ENCODE peak calls at places on chromosomes 3 and 15, in six cellular contexts. One of them, this sample, is unnamed.

GRCh38 chr15:60790641-60791040 is 311.7 kb upstream of the ICE2 start:
- DNase-seq in cardiac muscle cell: no peak
- DNase-seq in EL: no peak
- DNase-seq in stomach: no peak
- DNase-seq in H9: no peak
- DNase-seq in activated CD4-positive, alpha-beta T cell treated with anti-CD3 and anti-CD28 coated beads, Interleukin-2, amount 10 ng/mL, durations not matched to agents 7 days and 5 days: no peak
- DNase-seq in this sample: no peak

GRCh38 chr15:44775923-44776322 is 39.6 kb downstream of the TRIM69 start:
- DNase-seq in stomach: no peak
- DNase-seq in H9: no peak
- DNase-seq in activated CD4-positive, alpha-beta T cell treated with anti-CD3 and anti-CD28 coated beads, Interleukin-2, amount 10 ng/mL, durations not matched to agents 7 days and 5 days: no peak
- DNase-seq in cardiac muscle cell: peak
- DNase-seq in EL: no peak
- DNase-seq in this sample: no peak

GRCh38 chr15:93072440-93073394 is 16.3 kb downstream of the RGMA start:
- DNase-seq in H9: peak
- DNase-seq in stomach: peak
- DNase-seq in activated CD4-positive, alpha-beta T cell treated with anti-CD3 and anti-CD28 coated beads, Interleukin-2, amount 10 ng/mL, durations not matched to agents 7 days and 5 days: no peak
- DNase-seq in cardiac muscle cell: peak
- DNase-seq in EL: peak
- DNase-seq in this sample: peak

GRCh38 chr3:134325722-134326121 is 48.5 kb downstream of the AMOTL2 start:
- DNase-seq in stomach: peak
- DNase-seq in EL: no peak
- DNase-seq in activated CD4-positive, alpha-beta T cell treated with anti-CD3 and anti-CD28 coated beads, Interleukin-2, amount 10 ng/mL, durations not matched to agents 7 days and 5 days: no peak
- DNase-seq in cardiac muscle cell: no peak
- DNase-seq in H9: peak
- DNase-seq in this sample: no peak

GRCh38 chr3:69442771-69443197 is 56.9 kb upstream of the FRMD4B start:
- DNase-seq in EL: no peak
- DNase-seq in activated CD4-positive, alpha-beta T cell treated with anti-CD3 and anti-CD28 coated beads, Interleukin-2, amount 10 ng/mL, durations not matched to agents 7 days and 5 days: no peak
- DNase-seq in H9: no peak
- DNase-seq in cardiac muscle cell: no peak
- DNase-seq in stomach: no peak
- DNase-seq in this sample: no peak

GRCh38 chr3:111812680-111813079 is 46.4 kb upstream of the PHLDB2 start:
- DNase-seq in stomach: no peak
- DNase-seq in H9: no peak
- DNase-seq in cardiac muscle cell: peak
- DNase-seq in activated CD4-positive, alpha-beta T cell treated with anti-CD3 and anti-CD28 coated beads, Interleukin-2, amount 10 ng/mL, durations not matched to agents 7 days and 5 days: no peak
- DNase-seq in EL: peak
- DNase-seq in this sample: no peak

GRCh38 chr3:188554404-188554803 is 400.4 kb downstream of the LPP start:
- DNase-seq in EL: peak
- DNase-seq in H9: no peak
- DNase-seq in cardiac muscle cell: no peak
- DNase-seq in stomach: no peak
- DNase-seq in activated CD4-positive, alpha-beta T cell treated with anti-CD3 and anti-CD28 coated beads, Interleukin-2, amount 10 ng/mL, durations not matched to agents 7 days and 5 days: no peak
- DNase-seq in this sample: no peak

GRCh38 chr15:28984421-28985375 is 98.9 kb downstream of the APBA2 start:
- DNase-seq in EL: peak
- DNase-seq in H9: no peak
- DNase-seq in activated CD4-positive, alpha-beta T cell treated with anti-CD3 and anti-CD28 coated beads, Interleukin-2, amount 10 ng/mL, durations not matched to agents 7 days and 5 days: no peak
- DNase-seq in cardiac muscle cell: peak
- DNase-seq in stomach: no peak
- DNase-seq in this sample: no peak

GRCh38 chr3:56205406-56205805 is 262.9 kb downstream of the ERC2 start:
- DNase-seq in H9: no peak
- DNase-seq in cardiac muscle cell: no peak
- DNase-seq in activated CD4-positive, alpha-beta T cell treated with anti-CD3 and anti-CD28 coated beads, Interleukin-2, amount 10 ng/mL, durations not matched to agents 7 days and 5 days: no peak
- DNase-seq in EL: no peak
- DNase-seq in stomach: no peak
- DNase-seq in this sample: no peak

GRCh38 chr3:15973930-15974329 is 176.2 kb upstream of the ANKRD28 start:
- DNase-seq in activated CD4-positive, alpha-beta T cell treated with anti-CD3 and anti-CD28 coated beads, Interleukin-2, amount 10 ng/mL, durations not matched to agents 7 days and 5 days: no peak
- DNase-seq in cardiac muscle cell: no peak
- DNase-seq in H9: no peak
- DNase-seq in stomach: no peak
- DNase-seq in EL: no peak
- DNase-seq in this sample: no peak

GRCh38 chr15:66854012-66854965 is 152.3 kb downstream of the SMAD6 start:
- DNase-seq in activated CD4-positive, alpha-beta T cell treated with anti-CD3 and anti-CD28 coated beads, Interleukin-2, amount 10 ng/mL, durations not matched to agents 7 days and 5 days: no peak
- DNase-seq in H9: peak
- DNase-seq in EL: no peak
- DNase-seq in stomach: peak
- DNase-seq in cardiac muscle cell: no peak
- DNase-seq in this sample: no peak

GRCh38 chr3:114644372-114644771 is 350.5 kb downstream of the TIGIT start:
- DNase-seq in H9: no peak
- DNase-seq in stomach: no peak
- DNase-seq in cardiac muscle cell: no peak
- DNase-seq in activated CD4-positive, alpha-beta T cell treated with anti-CD3 and anti-CD28 coated beads, Interleukin-2, amount 10 ng/mL, durations not matched to agents 7 days and 5 days: no peak
- DNase-seq in EL: no peak
- DNase-seq in this sample: no peak

GRCh38 chr3:49724586-49724985 is 835 bp upstream of the GMPPB start:
- DNase-seq in cardiac muscle cell: no peak
- DNase-seq in EL: no peak
- DNase-seq in activated CD4-positive, alpha-beta T cell treated with anti-CD3 and anti-CD28 coated beads, Interleukin-2, amount 10 ng/mL, durations not matched to agents 7 days and 5 days: peak
- DNase-seq in H9: peak
- DNase-seq in stomach: no peak
- DNase-seq in this sample: no peak

GRCh38 chr3:64163019-64163754 is 62.1 kb downstream of the PRICKLE2 start:
- DNase-seq in stomach: no peak
- DNase-seq in EL: no peak
- DNase-seq in cardiac muscle cell: no peak
- DNase-seq in activated CD4-positive, alpha-beta T cell treated with anti-CD3 and anti-CD28 coated beads, Interleukin-2, amount 10 ng/mL, durations not matched to agents 7 days and 5 days: no peak
- DNase-seq in H9: no peak
- DNase-seq in this sample: no peak

GRCh38 chr3:10806001-10806400 is 10.0 kb upstream of the SLC6A11 start:
- DNase-seq in stomach: no peak
- DNase-seq in H9: no peak
- DNase-seq in cardiac muscle cell: no peak
- DNase-seq in activated CD4-positive, alpha-beta T cell treated with anti-CD3 and anti-CD28 coated beads, Interleukin-2, amount 10 ng/mL, durations not matched to agents 7 days and 5 days: no peak
- DNase-seq in EL: no peak
- DNase-seq in this sample: no peak

GRCh38 chr3:186406669-186407635 is 44.9 kb upstream of the DGKG start:
- DNase-seq in H9: no peak
- DNase-seq in activated CD4-positive, alpha-beta T cell treated with anti-CD3 and anti-CD28 coated beads, Interleukin-2, amount 10 ng/mL, durations not matched to agents 7 days and 5 days: no peak
- DNase-seq in stomach: no peak
- DNase-seq in cardiac muscle cell: no peak
- DNase-seq in EL: no peak
- DNase-seq in this sample: no peak

This sample was measured in D721Med.